ENCODE peak calls at places on chromosome 20, in ten cellular contexts. A is iris pigment epithelial cell; Z is NCI-H748 treated with DMSO at 0.1 percent for 48 hours; K is stimulated activated CD8-positive, alpha-beta memory T cell treated with anti-CD3 and anti-CD28 coated beads, Interleukin-4, amount 100 ng/mL, for 24 hours; B is transverse colon; Y is SW480; M is pons; H is activated CD8-positive, alpha-beta memory T cell treated with anti-CD3 and anti-CD28 coated beads for 48 hours; E is naive B cell; R is HepG2. V is an unnamed sample.

GRCh38 chr20:6718660-6719059 is 48.8 kb upstream of the BMP2 start:
- DNase-seq in Y (no peak), R (no peak), A (peak; percentile 18), H (no peak), E (no peak), Z (no peak), B (no peak), K (no peak), M (no peak), V (no peak)

GRCh38 chr20:31517373-31517772 is 3.1 kb downstream of the HM13 start:
- DNase-seq in R (peak; percentile 91), M (no peak), A (peak; percentile 69), K (no peak), B (peak; percentile 40), E (no peak), Z (no peak), Y (peak; percentile 40), H (no peak), V (peak; percentile 74)

GRCh38 chr20:40262219-40262618 is 426.8 kb downstream of the MAFB start:
- DNase-seq in A (no peak), E (no peak), K (no peak), M (no peak), Y (no peak), Z (no peak), H (no peak), R (no peak), B (no peak), V (no peak)

GRCh38 chr20:21342656-21343345 is 39.7 kb downstream of the XRN2 start:
- DNase-seq in K (no peak), A (peak; percentile 68), B (no peak), Z (no peak), M (no peak), H (no peak), Y (no peak), R (no peak), E (no peak), V (no peak)

GRCh38 chr20:62236200-62236599 is 2.1 kb upstream of the OSBPL2 start:
- DNase-seq in M (no peak), Z (no peak), A (no peak), H (no peak), B (no peak), E (no peak), K (no peak), Y (no peak), R (no peak), V (no peak)

GRCh38 chr20:19288061-19288460 is 75.6 kb downstream of the SLC24A3 start:
- DNase-seq in Z (no peak), A (peak; percentile 70), E (no peak), Y (no peak), M (no peak), R (no peak), H (no peak), B (no peak), K (no peak), V (no peak)

GRCh38 chr20:38001981-38002380 is 31.3 kb downstream of the TTI1 start:
- DNase-seq in Z (no peak), Y (no peak), H (no peak), K (no peak), R (no peak), M (no peak), E (no peak), B (no peak), A (peak; percentile 44), V (no peak)

GRCh38 chr20:36468149-36469000 is 72.9 kb upstream of the MYL9 start:
- DNase-seq in R (peak; percentile 85), M (peak; percentile 36), Z (no peak), A (no peak), E (no peak), B (no peak), H (no peak), Y (no peak), K (no peak), V (peak; percentile 51)

GRCh38 chr20:20786428-20786827 is 74.0 kb upstream of the RALGAPA2 start:
- DNase-seq in B (no peak), H (no peak), E (no peak), Y (no peak), M (peak; percentile 60), A (no peak), Z (no peak), R (no peak), K (no peak), V (no peak)

GRCh38 chr20:48238326-48238725 is 453.0 kb upstream of the SULF2 start:
- DNase-seq in H (no peak), Z (no peak), Y (no peak), M (no peak), E (no peak), R (no peak), B (no peak), K (no peak), A (peak; percentile 67), V (no peak)

GRCh38 chr20:8244637-8245036 is 112.6 kb downstream of the PLCB1 start:
- DNase-seq in A (peak; percentile 89), M (peak; percentile 53), E (no peak), Z (no peak), K (no peak), Y (no peak), H (no peak), R (peak; percentile 50), B (no peak), V (no peak)

GRCh38 chr20:44491635-44492395 is 16.1 kb downstream of the TTPAL start:
- DNase-seq in A (peak; percentile 58), Z (no peak), Y (no peak), R (no peak), K (no peak), E (no peak), H (no peak), M (no peak), B (peak; percentile 20), V (no peak)

GRCh38 chr20:11891827-11892521 is 25.7 kb upstream of the BTBD3 start:
- DNase-seq in K (no peak), A (peak; percentile 79), H (no peak), Y (peak; percentile 85), B (peak; percentile 62), R (peak; percentile 89), E (peak; percentile 48), Z (peak; percentile 96), M (peak; percentile 85), V (peak; percentile 64)

GRCh38 chr20:58309607-58310290 is at the start of gene RAB22A:
- DNase-seq in Y (peak; percentile 83), M (peak; percentile 57), A (peak; percentile 82), R (peak; percentile 56), H (peak; percentile 60), E (peak; percentile 82), K (peak; percentile 75), B (peak; percentile 89), Z (peak; percentile 23), V (peak; percentile 90)

GRCh38 chr20:40562031-40562430 is 127.0 kb downstream of the MAFB start:
- DNase-seq in A (peak; percentile 12), Z (no peak), H (no peak), K (no peak), B (peak; percentile 19), Y (peak; percentile 93), E (no peak), R (no peak), M (peak; percentile 61), V (no peak)

GRCh38 chr20:14069796-14070195 is 74.5 kb downstream of the MACROD2 start:
- DNase-seq in E (no peak), B (no peak), M (no peak), R (no peak), H (no peak), K (no peak), Z (no peak), Y (peak; percentile 48), A (peak; percentile 5), V (no peak)

GRCh38 chr20:9359561-9360308 is 154.7 kb upstream of the LAMP5 start:
- DNase-seq in R (peak; percentile 67), A (peak; percentile 70), E (no peak), M (peak; percentile 69), H (no peak), K (no peak), Y (peak; percentile 53), Z (peak; percentile 67), B (peak; percentile 55), V (peak; percentile 38)

GRCh38 chr20:21125072-21125848 is 622 bp upstream of the KIZ start:
- DNase-seq in B (peak; percentile 56), Z (peak; percentile 85), A (peak; percentile 29), R (peak; percentile 88), K (no peak), E (no peak), H (no peak), M (peak; percentile 82), Y (peak; percentile 96), V (peak; percentile 51)

GRCh38 chr20:64155258-64156135 is 8.8 kb upstream of the MYT1 start:
- DNase-seq in E (no peak), Y (no peak), A (no peak), Z (no peak), R (no peak), M (no peak), H (no peak), K (no peak), B (no peak), V (no peak)

GRCh38 chr20:3760980-3761379 is 6.6 kb downstream of the ADISSP start:
- DNase-seq in Z (no peak), B (no peak), E (no peak), K (no peak), A (no peak), H (no peak), Y (no peak), M (no peak), R (no peak), V (no peak)

GRCh38 chr20:4961746-4962145 is 39.6 kb downstream of the SLC23A2 start:
- DNase-seq in E (no peak), Y (no peak), B (no peak), Z (no peak), M (no peak), H (no peak), K (no peak), A (peak; percentile 96), R (peak; percentile 99), V (no peak)

GRCh38 chr20:44217342-44218092 is 6.9 kb upstream of the OSER1 start:
- DNase-seq in M (peak; percentile 67), E (peak; percentile 54), Y (peak; percentile 84), B (peak; percentile 85), Z (peak; percentile 54), A (peak; percentile 64), H (no peak), R (peak; percentile 82), K (peak; percentile 37), V (peak; percentile 81)

GRCh38 chr20:61280217-61280980 is 28.3 kb downstream of the CDH4 start:
- DNase-seq in H (no peak), B (no peak), Z (no peak), E (no peak), K (no peak), M (no peak), R (no peak), Y (no peak), A (no peak), V (no peak)

GRCh38 chr20:60579941-60580515 is 621.8 kb downstream of the CDH26 start:
- DNase-seq in A (no peak), E (no peak), B (no peak), M (no peak), Y (no peak), Z (no peak), H (no peak), R (no peak), K (no peak), V (no peak)

GRCh38 chr20:33566781-33567603 is 77.1 kb downstream of the CBFA2T2 start:
- DNase-seq in H (no peak), K (no peak), B (no peak), Z (peak; percentile 26), R (no peak), M (no peak), Y (no peak), E (no peak), A (no peak), V (no peak)

GRCh38 chr20:59777814-59778575 is 155.4 kb downstream of the SYCP2 start:
- DNase-seq in A (no peak), Z (no peak), K (no peak), H (no peak), Y (no peak), R (no peak), E (no peak), B (no peak), M (no peak), V (peak; percentile 20)

GRCh38 chr20:61173966-61174725 is 77.9 kb upstream of the CDH4 start:
- DNase-seq in Z (no peak), K (no peak), Y (no peak), R (no peak), B (no peak), A (no peak), E (no peak), H (no peak), M (no peak), V (no peak)

GRCh38 chr20:63518946-63519764 is 1.4 kb upstream of the PPDPF start:
- DNase-seq in E (no peak), M (no peak), H (no peak), Z (no peak), B (no peak), A (no peak), R (no peak), Y (no peak), K (no peak), V (no peak)